ENCODE peak calls at places on chromosomes 12 and 14, in five cellular contexts. One of them, this sample, is unnamed.

GRCh38 chr12:15405601-15406000 is 83.3 kb downstream of the PTPRO start:
- DNase-seq in MCF 10A: no peak
- DNase-seq in memory B cell: no peak
- DNase-seq in Kasumi-1: no peak
- DNase-seq in activated T-cell treated with anti-CD3 and anti-CD28 coated beads, Interleukin-2, amount 50 U/mL, for 4 hours: no peak
- DNase-seq in this sample: no peak

GRCh38 chr12:82870825-82871377 is 184.2 kb downstream of the TMTC2 start:
- DNase-seq in MCF 10A: no peak
- DNase-seq in memory B cell: no peak
- DNase-seq in Kasumi-1: no peak
- DNase-seq in activated T-cell treated with anti-CD3 and anti-CD28 coated beads, Interleukin-2, amount 50 U/mL, for 4 hours: no peak
- DNase-seq in this sample: no peak

GRCh38 chr12:94074970-94075695 is 73.2 kb upstream of the PLXNC1 start:
- DNase-seq in MCF 10A: peak
- DNase-seq in memory B cell: no peak
- DNase-seq in Kasumi-1: peak
- DNase-seq in activated T-cell treated with anti-CD3 and anti-CD28 coated beads, Interleukin-2, amount 50 U/mL, for 4 hours: no peak
- DNase-seq in this sample: peak

GRCh38 chr14:39322807-39323206 is 89.1 kb downstream of the MIA2 start:
- DNase-seq in MCF 10A: no peak
- DNase-seq in memory B cell: no peak
- DNase-seq in Kasumi-1: no peak
- DNase-seq in activated T-cell treated with anti-CD3 and anti-CD28 coated beads, Interleukin-2, amount 50 U/mL, for 4 hours: no peak
- DNase-seq in this sample: no peak

GRCh38 chr12:120234643-120235368 is 30.7 kb downstream of the PXN start:
- DNase-seq in MCF 10A: peak
- DNase-seq in memory B cell: no peak
- DNase-seq in Kasumi-1: peak
- DNase-seq in activated T-cell treated with anti-CD3 and anti-CD28 coated beads, Interleukin-2, amount 50 U/mL, for 4 hours: no peak
- DNase-seq in this sample: no peak

GRCh38 chr12:124586756-124587155 is 19.3 kb upstream of the NCOR2 start:
- DNase-seq in MCF 10A: no peak
- DNase-seq in memory B cell: no peak
- DNase-seq in Kasumi-1: no peak
- DNase-seq in activated T-cell treated with anti-CD3 and anti-CD28 coated beads, Interleukin-2, amount 50 U/mL, for 4 hours: no peak
- DNase-seq in this sample: no peak

GRCh38 chr12:114314403-114314802 is 91.5 kb downstream of the TBX5 start:
- DNase-seq in MCF 10A: no peak
- DNase-seq in memory B cell: no peak
- DNase-seq in Kasumi-1: no peak
- DNase-seq in activated T-cell treated with anti-CD3 and anti-CD28 coated beads, Interleukin-2, amount 50 U/mL, for 4 hours: no peak
- DNase-seq in this sample: no peak

GRCh38 chr12:2804390-2805145 is 7.9 kb upstream of the ITFG2 start:
- DNase-seq in MCF 10A: no peak
- DNase-seq in memory B cell: no peak
- DNase-seq in Kasumi-1: no peak
- DNase-seq in activated T-cell treated with anti-CD3 and anti-CD28 coated beads, Interleukin-2, amount 50 U/mL, for 4 hours: no peak
- DNase-seq in this sample: no peak

GRCh38 chr14:93007225-93007997 is 84.5 kb downstream of the CHGA start:
- DNase-seq in MCF 10A: peak
- DNase-seq in memory B cell: peak
- DNase-seq in Kasumi-1: no peak
- DNase-seq in activated T-cell treated with anti-CD3 and anti-CD28 coated beads, Interleukin-2, amount 50 U/mL, for 4 hours: no peak
- DNase-seq in this sample: no peak

GRCh38 chr12:132174015-132174660 is 29.9 kb downstream of the NOC4L start:
- DNase-seq in MCF 10A: no peak
- DNase-seq in memory B cell: no peak
- DNase-seq in Kasumi-1: no peak
- DNase-seq in activated T-cell treated with anti-CD3 and anti-CD28 coated beads, Interleukin-2, amount 50 U/mL, for 4 hours: no peak
- DNase-seq in this sample: no peak

GRCh38 chr14:73887116-73887490 is 444 bp downstream of the ZNF410 start:
- DNase-seq in MCF 10A: no peak
- DNase-seq in memory B cell: no peak
- DNase-seq in Kasumi-1: peak
- DNase-seq in activated T-cell treated with anti-CD3 and anti-CD28 coated beads, Interleukin-2, amount 50 U/mL, for 4 hours: no peak
- DNase-seq in this sample: no peak

GRCh38 chr12:130496516-130497120 is 158.9 kb downstream of the PIWIL1 start:
- DNase-seq in MCF 10A: no peak
- DNase-seq in memory B cell: no peak
- DNase-seq in Kasumi-1: no peak
- DNase-seq in activated T-cell treated with anti-CD3 and anti-CD28 coated beads, Interleukin-2, amount 50 U/mL, for 4 hours: no peak
- DNase-seq in this sample: no peak

GRCh38 chr14:34911209-34912150 is 36.3 kb upstream of the BAZ1A start:
- DNase-seq in MCF 10A: peak
- DNase-seq in memory B cell: no peak
- DNase-seq in Kasumi-1: no peak
- DNase-seq in activated T-cell treated with anti-CD3 and anti-CD28 coated beads, Interleukin-2, amount 50 U/mL, for 4 hours: no peak
- DNase-seq in this sample: no peak

GRCh38 chr14:29039171-29039570 is 272.6 kb downstream of the FOXG1 start:
- DNase-seq in MCF 10A: no peak
- DNase-seq in memory B cell: no peak
- DNase-seq in Kasumi-1: no peak
- DNase-seq in activated T-cell treated with anti-CD3 and anti-CD28 coated beads, Interleukin-2, amount 50 U/mL, for 4 hours: no peak
- DNase-seq in this sample: no peak

GRCh38 chr12:54719691-54720090 is 71.5 kb upstream of the DCD start:
- DNase-seq in MCF 10A: no peak
- DNase-seq in memory B cell: no peak
- DNase-seq in Kasumi-1: no peak
- DNase-seq in activated T-cell treated with anti-CD3 and anti-CD28 coated beads, Interleukin-2, amount 50 U/mL, for 4 hours: no peak
- DNase-seq in this sample: no peak

GRCh38 chr12:1794440-1795090 is 25.8 kb upstream of the LRTM2 start:
- DNase-seq in MCF 10A: no peak
- DNase-seq in memory B cell: no peak
- DNase-seq in Kasumi-1: no peak
- DNase-seq in activated T-cell treated with anti-CD3 and anti-CD28 coated beads, Interleukin-2, amount 50 U/mL, for 4 hours: no peak
- DNase-seq in this sample: no peak

This sample was measured in Karpas-422.